ENCODE peak calls at places on chromosomes 12 and 14, in ten cellular contexts. C is psoas muscle; H is NCI-H510A treated with DMSO at 0.1 percent for 48 hours; B is head of caudate nucleus; F is body of pancreas; U is CD8-positive, alpha-beta memory T cell; X is SK-MEL-5; Z is frontal cortex; A is posterior cingulate gyrus; I is amniotic stem cell. R is an unnamed sample.

GRCh38 chr12:12819752-12820311 is 6.7 kb downstream of the DDX47 start:
- DNase-seq in C (no peak), H (no peak), B (no peak), F (no peak), U (no peak), X (no peak), Z (no peak), A (no peak), I (peak), R (peak)

GRCh38 chr12:126286203-126286602 is 1221.0 kb downstream of the AACS start:
- DNase-seq in C (no peak), H (peak), B (no peak), F (peak), U (no peak), X (no peak), Z (no peak), A (no peak), I (no peak), R (no peak)

GRCh38 chr12:51592034-51592705 is 1.1 kb downstream of the SCN8A start:
- DNase-seq in C (no peak), H (no peak), B (peak), F (no peak), U (no peak), X (no peak), Z (no peak), A (no peak), I (peak), R (peak)

GRCh38 chr12:80684077-80684495 is 23.3 kb upstream of the MYF6 start:
- DNase-seq in C (no peak), H (peak), B (no peak), F (no peak), U (no peak), X (no peak), Z (no peak), A (no peak), I (no peak), R (no peak)

GRCh38 chr14:79044894-79045624 is 874.9 kb downstream of the NRXN3 start:
- DNase-seq in C (no peak), H (no peak), B (peak), F (peak), U (no peak), X (peak), Z (peak), A (no peak), I (peak), R (peak)

GRCh38 chr12:53998174-53998899 is 1.6 kb upstream of the HOXC9 start:
- DNase-seq in C (peak), H (no peak), B (no peak), F (no peak), U (no peak), X (no peak), Z (no peak), A (no peak), I (no peak), R (no peak)

GRCh38 chr12:49911213-49911605 is 7.5 kb upstream of the FAIM2 start:
- DNase-seq in C (no peak), H (no peak), B (no peak), F (no peak), U (no peak), X (no peak), Z (no peak), A (no peak), I (no peak), R (no peak)

GRCh38 chr12:77087427-77087826 is 22.1 kb upstream of the E2F7 start:
- DNase-seq in C (no peak), H (no peak), B (no peak), F (no peak), U (no peak), X (peak), Z (no peak), A (no peak), I (no peak), R (no peak)

GRCh38 chr14:80264698-80265097 is 53.4 kb upstream of the DIO2 start:
- DNase-seq in C (no peak), H (peak), B (no peak), F (no peak), U (no peak), X (no peak), Z (no peak), A (no peak), I (no peak), R (no peak)

GRCh38 chr14:61615743-61616523 is 79.4 kb upstream of the HIF1A start:
- DNase-seq in C (no peak), H (no peak), B (no peak), F (no peak), U (no peak), X (no peak), Z (no peak), A (no peak), I (no peak), R (no peak)

GRCh38 chr12:80598004-80598606 is 109.3 kb upstream of the MYF6 start:
- DNase-seq in C (no peak), H (no peak), B (no peak), F (peak), U (no peak), X (peak), Z (no peak), A (no peak), I (peak), R (peak)

GRCh38 chr12:88052686-88053085 is 23.5 kb upstream of the C12orf50 start:
- DNase-seq in C (no peak), H (peak), B (peak), F (peak), U (no peak), X (peak), Z (no peak), A (peak), I (peak), R (peak)

GRCh38 chr12:112944028-112944690 is 5.9 kb downstream of the OAS3 start:
- DNase-seq in C (no peak), H (no peak), B (no peak), F (no peak), U (no peak), X (no peak), Z (no peak), A (no peak), I (no peak), R (peak)

GRCh38 chr14:23149745-23150144 is 30.7 kb upstream of the CEBPE start:
- DNase-seq in C (no peak), H (no peak), B (no peak), F (no peak), U (no peak), X (no peak), Z (no peak), A (no peak), I (no peak), R (no peak)

GRCh38 chr12:26044007-26044394 is 80.8 kb downstream of the BHLHE41 start:
- DNase-seq in C (no peak), H (no peak), B (no peak), F (no peak), U (no peak), X (no peak), Z (no peak), A (no peak), I (no peak), R (no peak)

GRCh38 chr14:94596361-94596760 is 15.1 kb downstream of the SERPINA5 start:
- DNase-seq in C (no peak), H (no peak), B (no peak), F (no peak), U (no peak), X (no peak), Z (no peak), A (no peak), I (no peak), R (no peak)

GRCh38 chr14:74459289-74459946 is 33.4 kb upstream of the SYNDIG1L start:
- DNase-seq in C (no peak), H (no peak), B (no peak), F (no peak), U (no peak), X (peak), Z (no peak), A (no peak), I (peak), R (peak)

GRCh38 chr12:52284562-52285171 is 6.7 kb downstream of the KRT81 start:
- DNase-seq in C (no peak), H (no peak), B (no peak), F (no peak), U (no peak), X (no peak), Z (no peak), A (no peak), I (no peak), R (no peak)

GRCh38 chr12:120247621-120248030 is 17.9 kb downstream of the PXN start:
- DNase-seq in C (no peak), H (no peak), B (no peak), F (no peak), U (no peak), X (no peak), Z (no peak), A (no peak), I (no peak), R (peak)

GRCh38 chr14:91754819-91755218 is 22.9 kb upstream of the CATSPERB start:
- DNase-seq in C (no peak), H (no peak), B (no peak), F (peak), U (no peak), X (no peak), Z (no peak), A (no peak), I (no peak), R (no peak)

GRCh38 chr12:14408208-14408607 is 42.7 kb downstream of the ATF7IP start:
- DNase-seq in C (no peak), H (no peak), B (no peak), F (no peak), U (peak), X (peak), Z (no peak), A (no peak), I (no peak), R (peak)

GRCh38 chr12:29698756-29699155 is 85.0 kb downstream of the TMTC1 start:
- DNase-seq in C (no peak), H (no peak), B (no peak), F (no peak), U (no peak), X (no peak), Z (no peak), A (no peak), I (no peak), R (peak)

GRCh38 chr12:79690606-79691298 is at the start of gene PAWR:
- DNase-seq in C (peak), H (peak), B (peak), F (peak), U (peak), X (peak), Z (peak), A (no peak), I (no peak), R (peak)

GRCh38 chr12:131134523-131135310 is 181.0 kb downstream of the ADGRD1 start:
- DNase-seq in C (no peak), H (no peak), B (no peak), F (no peak), U (no peak), X (no peak), Z (no peak), A (no peak), I (no peak), R (no peak)

GRCh38 chr12:82124711-82125110 is 233.5 kb downstream of the CCDC59 start:
- DNase-seq in C (no peak), H (no peak), B (no peak), F (no peak), U (no peak), X (no peak), Z (no peak), A (no peak), I (peak), R (peak)

GRCh38 chr14:39109893-39110715 is 4.0 kb upstream of the GEMIN2 start:
- DNase-seq in C (no peak), H (peak), B (no peak), F (peak), U (no peak), X (no peak), Z (no peak), A (no peak), I (no peak), R (no peak)